ENCODE peak calls at places on chromosome 1, in six cellular contexts. L is tibial artery, M is breast epithelium, J is IMR-90, Q is fibroblast of lung, B is ovary. E is an unnamed sample. For H3K36me3, the result is how much of the 10 kb centered on the place peaks cover.

GRCh38 chr1:53663525-53664300 is 75.3 kb downstream of the GLIS1 start:
- DNase-seq in L (no peak), M (no peak), Q (no peak), J (no peak), B (no peak), E (no peak)

GRCh38 chr1:204041232-204041767 is 31.6 kb upstream of the SOX13 start:
- DNase-seq in Q (no peak), B (no peak), M (peak), L (peak), J (no peak), E (peak)

GRCh38 chr1:218257971-218258370 is 27.1 kb upstream of the RRP15 start:
- DNase-seq in M (no peak), B (no peak), J (no peak), Q (no peak), L (no peak), E (no peak)

GRCh38 chr1:107941123-107941522 is 23.9 kb downstream of the VAV3 start:
- DNase-seq in Q (no peak), L (peak), J (no peak), M (no peak), B (no peak), E (peak)

GRCh38 chr1:206482611-206483010 is 12.3 kb downstream of the IKBKE start:
- DNase-seq in B (no peak), L (no peak), Q (no peak), J (no peak), M (no peak), E (no peak)

GRCh38 chr1:77037990-77038389 is 170.7 kb downstream of the ST6GALNAC5 start:
- DNase-seq in J (no peak), Q (no peak), M (no peak), B (no peak), L (no peak), E (no peak)

GRCh38 chr1:209428241-209428921 is 155.1 kb upstream of the CAMK1G start:
- DNase-seq in J (no peak), Q (no peak), M (peak), B (no peak), L (no peak), E (no peak)

GRCh38 chr1:51570063-51570720 is 46.7 kb upstream of the OSBPL9 start:
- DNase-seq in M (no peak), Q (no peak), B (no peak), L (no peak), J (no peak), E (no peak)

GRCh38 chr1:36414384-36414783 is 16.7 kb upstream of the LSM10 start:
- DNase-seq in Q (no peak), B (no peak), J (no peak), L (no peak), M (no peak), E (no peak)

GRCh38 chr1:58439946-58440345 is 106.6 kb downstream of the OMA1 start:
- DNase-seq in L (no peak), Q (no peak), J (no peak), M (no peak), B (no peak), E (no peak)

GRCh38 chr1:35298464-35298863 is 30.0 kb downstream of the ZMYM4 start:
- DNase-seq in Q (peak), J (peak), B (peak), M (no peak), L (no peak), E (peak)

GRCh38 chr1:41890841-41891311 is 27.8 kb downstream of the HIVEP3 start:
- DNase-seq in M (peak), J (peak), L (no peak), B (no peak), Q (peak), E (peak)

GRCh38 chr1:42748461-42749410 is 8.7 kb upstream of the CLDN19 start:
- DNase-seq in M (no peak), L (no peak), J (no peak), B (no peak), Q (no peak), E (no peak)

GRCh38 chr1:26771643-26772321 is 16.0 kb upstream of the PIGV start:
- DNase-seq in M (no peak), J (peak), L (peak), Q (peak), B (peak), E (peak)

GRCh38 chr1:64167176-64167575 is 36.2 kb upstream of the UBE2U start:
- DNase-seq in L (no peak), J (peak), B (no peak), Q (peak), M (no peak), E (no peak)

GRCh38 chr1:225425211-225425786 is 2.5 kb downstream of the LBR start:
- DNase-seq in L (no peak), M (no peak), Q (peak), B (no peak), J (peak), E (no peak)

GRCh38 chr1:8818325-8818775 is 910 bp upstream of the RERE start:
- DNase-seq in B (peak), L (peak), Q (peak), M (peak), J (peak), E (peak)

GRCh38 chr1:184050631-184051030 is 899 bp upstream of the TSEN15 start:
- DNase-seq in J (no peak), B (no peak), M (no peak), Q (peak), L (no peak), E (no peak)

GRCh38 chr1:111140680-111140967 is 601 bp downstream of the CEPT1 start:
- DNase-seq in B (no peak), L (no peak), Q (peak), J (peak), M (no peak), E (no peak)

GRCh38 chr1:57254006-57254405 is 169.9 kb downstream of the DAB1 start:
- DNase-seq in J (peak), L (no peak), B (no peak), Q (no peak), M (no peak), E (no peak)

GRCh38 chr1:238139713-238140112 is 249.0 kb upstream of the ZP4 start:
- DNase-seq in M (no peak), L (no peak), J (no peak), Q (no peak), B (no peak), E (no peak)

GRCh38 chr1:240589585-240590110 is 22.3 kb downstream of the GREM2 start:
- DNase-seq in J (no peak), L (no peak), M (no peak), Q (no peak), B (no peak), E (no peak)

GRCh38 chr1:234933475-234933874 is 195.2 kb downstream of the TOMM20 start:
- DNase-seq in M (no peak), Q (peak), J (peak), B (no peak), L (peak), E (peak)

GRCh38 chr1:242240691-242241090 is 241.8 kb upstream of the MAP1LC3C start:
- DNase-seq in Q (no peak), B (no peak), M (no peak), L (no peak), J (no peak), E (no peak)

GRCh38 chr1:47023268-47024137 is at the start of gene CYP4X1:
- DNase-seq in B (no peak), Q (no peak), M (no peak), L (no peak), J (no peak), E (peak)

GRCh38 chr1:167460836-167461235 is 57.5 kb downstream of the CD247 start:
- DNase-seq in B (no peak), M (peak), L (no peak), J (no peak), Q (no peak), E (no peak)

GRCh38 chr1:182863940-182864339 is 24.8 kb downstream of the DHX9 start:
- DNase-seq in Q (no peak), B (no peak), J (no peak), L (no peak), M (no peak), E (no peak)
- H3K36me3 ChIP-seq in Q (under half), B (under half), J (under half), L (half or more), M (under half), E (half or more)

GRCh38 chr1:54883349-54884102 is 3.5 kb downstream of the DHCR24 start:
- DNase-seq in J (peak), B (no peak), M (peak), L (peak), Q (peak), E (no peak)
- H3K36me3 ChIP-seq in J (under half), B (under half), M (under half), L (under half), Q (under half), E (under half)

GRCh38 chr1:25223471-25223870 is 8.8 kb downstream of the SYF2 start:
- DNase-seq in B (no peak), J (peak), L (no peak), Q (peak), M (no peak), E (no peak)
- H3K36me3 ChIP-seq in B (under half), J (under half), L (half or more), Q (under half), M (under half), E (half or more)

GRCh38 chr1:12568009-12568767 is 49.8 kb downstream of the DHRS3 start:
- DNase-seq in Q (no peak), B (no peak), M (no peak), J (no peak), L (no peak), E (no peak)

GRCh38 chr1:12566484-12567287 is 51.3 kb downstream of the DHRS3 start:
- DNase-seq in M (no peak), J (no peak), Q (no peak), B (no peak), L (no peak), E (no peak)

GRCh38 chr1:12565966-12566352 is 52.1 kb downstream of the DHRS3 start:
- DNase-seq in J (no peak), M (no peak), B (no peak), L (no peak), Q (no peak), E (no peak)

GRCh38 chr1:12565094-12565965 is 52.7 kb downstream of the DHRS3 start:
- DNase-seq in B (no peak), L (no peak), Q (no peak), J (no peak), M (no peak), E (peak)

GRCh38 chr1:12567288-12567819 is 50.7 kb downstream of the DHRS3 start:
- DNase-seq in Q (no peak), J (no peak), B (no peak), M (no peak), L (no peak), E (no peak)
- H3K36me3 ChIP-seq in Q (under half), J (under half), B (under half), M (under half), L (under half), E (under half)

DNA sequence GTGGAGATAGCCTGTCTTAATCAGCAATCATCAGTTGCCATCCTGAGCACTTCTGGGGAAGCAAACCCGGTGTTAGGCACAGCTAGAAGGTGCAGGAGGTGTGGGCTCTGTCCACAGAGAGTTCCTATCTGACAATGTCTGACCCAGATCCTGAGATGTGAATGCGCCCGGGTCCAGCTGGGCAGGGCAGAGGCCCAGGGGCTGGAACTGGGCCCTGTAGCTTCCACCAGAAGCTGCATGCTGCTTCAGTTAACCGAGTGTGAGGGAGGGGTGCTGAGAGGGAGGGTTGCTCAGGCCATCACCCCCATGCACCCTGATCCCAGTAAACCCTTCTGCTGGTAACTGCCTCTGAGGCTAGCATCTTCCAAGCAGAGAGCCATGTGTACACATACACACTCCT is 42.2 kb downstream of the KIF21B start:
- DNase-seq in J (no peak), L (no peak), Q (no peak), B (no peak), M (no peak), E (no peak)
- H3K36me3 ChIP-seq in J (under half), L (under half), Q (under half), B (under half), M (under half), E (under half)

GRCh38 chr1:160222521-160222920 is 17.3 kb downstream of the PEA15 start:
- DNase-seq in Q (no peak), J (no peak), B (no peak), L (no peak), M (no peak), E (no peak)

GRCh38 chr1:160225345-160225744 is 20.2 kb downstream of the PEA15 start:
- DNase-seq in Q (no peak), J (no peak), L (no peak), B (no peak), M (no peak), E (no peak)

GRCh38 chr1:160226623-160227022 is 21.4 kb downstream of the PEA15 start:
- DNase-seq in Q (no peak), L (no peak), B (no peak), M (no peak), J (no peak), E (no peak)

GRCh38 chr1:160227045-160227444 is 21.9 kb downstream of the PEA15 start:
- DNase-seq in M (no peak), B (no peak), J (no peak), L (no peak), Q (no peak), E (no peak)

DNA sequence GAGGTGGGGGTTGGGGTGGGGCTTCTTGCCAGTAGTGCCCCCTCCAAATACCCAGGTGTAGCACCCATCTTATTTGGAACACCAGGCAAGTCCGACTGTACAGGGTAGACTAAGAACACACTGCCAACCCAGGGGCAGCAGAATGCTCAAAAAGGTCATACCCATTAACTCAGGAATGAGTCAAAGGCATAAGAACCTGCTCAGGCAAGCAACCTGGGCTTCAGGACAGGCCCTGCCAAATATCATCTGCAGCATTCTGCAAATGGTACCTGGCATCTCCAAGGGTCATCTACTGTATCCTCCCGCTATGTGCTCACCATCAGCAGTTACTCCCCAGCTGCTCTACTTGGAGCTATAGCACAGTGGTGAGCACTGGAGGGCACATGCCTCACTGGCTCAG is 19.4 kb downstream of the PEA15 start:
- DNase-seq in L (no peak), J (no peak), M (no peak), Q (no peak), B (no peak), E (no peak)
- H3K36me3 ChIP-seq in L (half or more), J (under half), M (under half), Q (under half), B (under half), E (under half)

GRCh38 chr1:94486990-94487389 is 54.6 kb downstream of the F3 start:
- DNase-seq in B (no peak), Q (no peak), L (no peak), J (no peak), M (no peak), E (no peak)
- H3K36me3 ChIP-seq in B (under half), Q (under half), L (under half), J (under half), M (under half), E (half or more)

GRCh38 chr1:3475839-3476573 is 21.5 kb downstream of the ARHGEF16 start:
- DNase-seq in L (no peak), J (no peak), B (no peak), M (no peak), Q (no peak), E (no peak)

GRCh38 chr1:3477241-3478109 is 23.0 kb downstream of the ARHGEF16 start:
- DNase-seq in J (no peak), M (no peak), B (no peak), L (no peak), Q (no peak), E (no peak)

GRCh38 chr1:3478187-3478586 is 23.7 kb downstream of the ARHGEF16 start:
- DNase-seq in J (no peak), B (no peak), Q (no peak), L (no peak), M (no peak), E (no peak)

GRCh38 chr1:3474421-3474820 is 20.0 kb downstream of the ARHGEF16 start:
- DNase-seq in Q (no peak), B (no peak), M (no peak), J (no peak), L (no peak), E (no peak)

DNA sequence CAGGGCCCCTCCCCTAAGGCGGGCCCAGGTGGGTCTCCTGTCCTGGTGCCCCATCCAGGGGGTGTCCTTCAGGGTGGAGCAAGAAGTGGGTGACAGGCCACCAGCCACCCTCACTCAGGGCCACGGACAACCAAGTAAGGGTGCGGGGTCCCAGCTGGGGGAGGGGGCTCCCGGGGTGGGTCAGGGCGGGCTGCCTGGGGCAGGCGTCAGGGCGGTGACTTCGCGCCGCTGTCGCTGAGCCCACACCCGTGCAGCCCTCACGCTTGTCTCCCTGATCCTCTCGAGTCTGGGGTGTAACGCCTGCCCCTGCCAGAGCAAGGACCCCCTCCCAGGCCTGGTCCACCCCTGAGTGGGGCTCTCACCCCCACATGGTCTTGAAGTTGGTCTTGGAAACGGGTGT is 22.2 kb downstream of the ARHGEF16 start:
- DNase-seq in J (no peak), M (no peak), B (no peak), L (no peak), Q (no peak), E (no peak)
- H3K36me3 ChIP-seq in J (under half), M (under half), B (under half), L (under half), Q (under half), E (under half)

DNA sequence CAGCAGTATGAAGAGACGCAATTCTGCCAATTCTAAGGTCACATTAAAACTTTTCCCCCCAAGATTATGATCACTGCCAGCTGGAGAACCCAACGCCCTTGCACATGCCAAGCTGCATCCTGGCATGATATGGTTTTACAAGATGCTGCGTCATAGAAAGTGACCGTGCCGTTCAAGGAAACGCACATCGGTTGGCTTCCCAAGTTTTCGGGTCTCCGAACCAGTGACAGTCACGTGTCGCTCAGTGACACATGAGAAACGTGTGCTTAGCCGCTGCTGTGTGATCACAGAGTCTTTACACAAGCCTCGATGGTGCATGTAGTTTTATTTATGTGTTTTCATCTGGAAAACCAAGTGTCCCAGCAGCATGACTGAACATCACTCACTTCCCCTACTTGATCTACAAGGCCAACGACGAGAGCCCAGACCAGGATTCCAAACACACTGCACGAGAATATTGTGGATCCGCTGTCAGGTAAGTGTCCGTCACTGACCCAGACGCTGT is 7.4 kb downstream of the SMIM1 start:
- DNase-seq in B (no peak), J (no peak), M (no peak), L (no peak), Q (no peak), E (no peak)
- H3K36me3 ChIP-seq in B (under half), J (under half), M (under half), L (half or more), Q (under half), E (under half)

E was measured in heart right ventricle.